ENCODE peak calls at places on chromosomes 7 and 10, in seven cellular contexts. N, B, D, C, G, E and L are unnamed samples.
A peak's percentile ranks its signal among the peaks of the same experiment; 100 is the strongest.

GRCh38 chr10:625335-625699 is 64.2 kb downstream of the DIP2C start:
- DNase-seq in N (no peak), C (peak; percentile 63), E (no peak), B (no peak), D (peak; percentile 88), G (no peak), L (no peak)

GRCh38 chr10:22685926-22686325 is 28.5 kb downstream of the PIP4K2A start:
- DNase-seq in B (no peak), G (no peak), N (no peak), D (no peak), E (peak; percentile 18), C (no peak), L (no peak)

GRCh38 chr7:115475774-115476407 is 554.0 kb downstream of the MDFIC start:
- DNase-seq in B (no peak), D (no peak), E (no peak), N (no peak), C (peak; percentile 70), G (no peak), L (peak; percentile 23)

GRCh38 chr10:69004821-69005220 is 16.2 kb downstream of the KIFBP start:
- DNase-seq in E (peak; percentile 61), B (peak; percentile 18), C (peak; percentile 13), G (peak; percentile 78), D (no peak), N (no peak), L (no peak)

GRCh38 chr7:17940302-17941170 is at the start of gene SNX13:
- DNase-seq in B (peak; percentile 78), D (peak; percentile 97), G (peak; percentile 99), E (peak; percentile 95), N (peak; percentile 91), C (peak; percentile 98), L (peak; percentile 92)

GRCh38 chr7:100552532-100552931 is 13.5 kb downstream of the AGFG2 start:
- DNase-seq in E (no peak), C (no peak), D (no peak), N (no peak), B (no peak), G (no peak), L (no peak)

GRCh38 chr7:151189038-151189437 is 2.0 kb upstream of the ASB10 start:
- DNase-seq in B (no peak), N (no peak), G (no peak), E (no peak), D (no peak), C (no peak), L (no peak)

GRCh38 chr7:116713918-116714317 is 41.9 kb downstream of the MET start:
- DNase-seq in G (peak; percentile 78), N (no peak), B (no peak), D (no peak), E (no peak), C (no peak), L (no peak)

GRCh38 chr7:96314402-96315108 is 7.3 kb downstream of the SLC25A13 start:
- DNase-seq in B (no peak), G (peak; percentile 7), N (no peak), C (peak; percentile 19), E (no peak), D (no peak), L (no peak)

GRCh38 chr7:128091106-128091505 is 59.9 kb upstream of the LRRC4 start:
- DNase-seq in N (no peak), G (peak; percentile 41), C (no peak), D (no peak), E (no peak), B (no peak), L (no peak)

GRCh38 chr10:12488626-12489025 is 139.3 kb downstream of the CAMK1D start:
- DNase-seq in E (no peak), D (no peak), B (no peak), G (no peak), C (no peak), N (no peak), L (no peak)

GRCh38 chr7:44218418-44219201 is 17.8 kb downstream of the YKT6 start:
- DNase-seq in E (no peak), D (peak; percentile 52), C (peak; percentile 88), B (no peak), N (peak; percentile 79), G (no peak), L (no peak)

GRCh38 chr7:24407965-24408364 is 124.0 kb downstream of the NPY start:
- DNase-seq in C (no peak), B (no peak), E (no peak), D (no peak), N (no peak), G (no peak), L (no peak)

GRCh38 chr10:96512997-96513685 is 585 bp downstream of the TLL2 start:
- DNase-seq in G (peak; percentile 63), B (no peak), D (peak; percentile 76), C (peak; percentile 55), E (peak; percentile 21), N (no peak), L (peak; percentile 24)
- H3K9ac ChIP-seq in G (peak overlapping the region; percentile 13), B (peak overlapping the region; percentile 44), D (no peak overlapping the region), C (no peak overlapping the region), E (no peak overlapping the region), N (no peak overlapping the region), L (peak overlapping the region; percentile 12)

DNA sequence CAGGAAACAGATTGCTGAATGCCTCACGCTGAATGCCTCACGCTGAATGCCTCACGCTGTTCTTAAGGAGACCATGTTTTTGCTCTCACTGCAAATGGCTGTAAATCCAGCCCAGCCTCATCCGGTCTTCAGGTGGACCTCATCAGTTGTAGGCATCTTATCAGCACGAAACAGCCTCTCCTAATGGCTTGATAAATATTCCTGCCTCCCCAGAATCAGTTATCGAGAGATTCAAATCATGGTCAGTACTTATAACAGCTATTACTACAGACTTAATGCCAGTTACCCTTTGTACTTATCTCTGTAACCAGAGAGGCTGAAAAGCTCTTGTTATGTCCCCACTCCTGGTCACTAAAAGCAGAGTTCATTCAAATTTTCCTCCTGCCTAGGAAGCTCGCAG is 290.7 kb downstream of the FZD1 start:
- DNase-seq in B (no peak), G (no peak), N (no peak), C (peak; percentile 50), E (peak; percentile 31), D (no peak), L (no peak)
- H3K27ac ChIP-seq in B (no peak overlapping the region), G (no peak overlapping the region), N (no peak overlapping the region), C (no peak overlapping the region), E (no peak overlapping the region), D (no peak overlapping the region), L (no peak overlapping the region)

GRCh38 chr7:1085910-1086421 is 1.9 kb upstream of the GPER1 start:
- DNase-seq in C (no peak), E (peak; percentile 44), D (peak; percentile 74), B (no peak), G (peak; percentile 64), N (no peak), L (no peak)

GRCh38 chr7:1083729-1084657 is 3.9 kb upstream of the GPER1 start:
- DNase-seq in G (no peak), D (peak; percentile 84), B (no peak), E (peak; percentile 22), N (no peak), C (no peak), L (peak; percentile 88)

GRCh38 chr7:1086588-1087461 is 1.1 kb upstream of the GPER1 start:
- DNase-seq in C (peak; percentile 85), N (peak; percentile 93), D (peak; percentile 87), G (peak; percentile 81), E (peak; percentile 73), B (peak; percentile 34), L (peak; percentile 85)

GRCh38 chr7:1087462-1087809 is 477 bp upstream of the GPER1 start:
- DNase-seq in G (peak; percentile 75), C (no peak), D (no peak), E (no peak), B (no peak), N (no peak), L (no peak)

DNA sequence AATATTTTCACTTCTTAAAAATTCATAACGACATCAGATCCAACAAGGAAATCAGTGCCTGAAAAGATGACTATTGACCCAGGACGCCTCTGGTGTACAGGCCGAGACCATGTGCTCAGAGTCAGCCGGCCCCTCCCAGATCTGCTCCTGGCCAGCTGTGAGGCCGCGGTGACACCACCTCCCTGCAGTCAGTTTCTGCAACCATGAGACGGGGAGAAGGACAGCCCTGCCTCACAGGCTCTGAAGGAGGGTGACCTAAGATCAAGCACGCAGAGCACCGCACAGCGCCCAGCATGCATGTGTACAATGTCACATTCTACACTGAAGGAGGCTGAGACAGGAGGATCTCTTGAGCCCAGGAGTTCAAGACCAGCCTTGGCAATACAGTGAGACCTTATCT is 2.6 kb upstream of the GPER1 start:
- DNase-seq in B (no peak), C (no peak), E (no peak), D (no peak), G (no peak), N (no peak), L (no peak)
- H3K9ac ChIP-seq in B (no peak overlapping the region), C (no peak overlapping the region), E (no peak overlapping the region), D (no peak overlapping the region), G (no peak overlapping the region), N (no peak overlapping the region), L (no peak overlapping the region)

GRCh38 chr10:120474956-120475355 is 17.9 kb downstream of the PLPP4 start:
- DNase-seq in E (no peak), C (no peak), G (no peak), N (no peak), B (no peak), D (no peak), L (no peak)

GRCh38 chr10:120475844-120476791 is 19.1 kb downstream of the PLPP4 start:
- DNase-seq in D (no peak), E (no peak), G (peak; percentile 30), B (no peak), N (peak; percentile 19), C (no peak), L (no peak)

GRCh38 chr10:120478401-120478800 is 21.4 kb downstream of the PLPP4 start:
- DNase-seq in N (no peak), B (no peak), G (no peak), D (no peak), C (no peak), E (no peak), L (no peak)

GRCh38 chr10:120477723-120478270 is 20.8 kb downstream of the PLPP4 start:
- DNase-seq in D (no peak), C (no peak), G (peak; percentile 71), N (peak; percentile 34), B (no peak), E (peak; percentile 40), L (no peak)

DNA sequence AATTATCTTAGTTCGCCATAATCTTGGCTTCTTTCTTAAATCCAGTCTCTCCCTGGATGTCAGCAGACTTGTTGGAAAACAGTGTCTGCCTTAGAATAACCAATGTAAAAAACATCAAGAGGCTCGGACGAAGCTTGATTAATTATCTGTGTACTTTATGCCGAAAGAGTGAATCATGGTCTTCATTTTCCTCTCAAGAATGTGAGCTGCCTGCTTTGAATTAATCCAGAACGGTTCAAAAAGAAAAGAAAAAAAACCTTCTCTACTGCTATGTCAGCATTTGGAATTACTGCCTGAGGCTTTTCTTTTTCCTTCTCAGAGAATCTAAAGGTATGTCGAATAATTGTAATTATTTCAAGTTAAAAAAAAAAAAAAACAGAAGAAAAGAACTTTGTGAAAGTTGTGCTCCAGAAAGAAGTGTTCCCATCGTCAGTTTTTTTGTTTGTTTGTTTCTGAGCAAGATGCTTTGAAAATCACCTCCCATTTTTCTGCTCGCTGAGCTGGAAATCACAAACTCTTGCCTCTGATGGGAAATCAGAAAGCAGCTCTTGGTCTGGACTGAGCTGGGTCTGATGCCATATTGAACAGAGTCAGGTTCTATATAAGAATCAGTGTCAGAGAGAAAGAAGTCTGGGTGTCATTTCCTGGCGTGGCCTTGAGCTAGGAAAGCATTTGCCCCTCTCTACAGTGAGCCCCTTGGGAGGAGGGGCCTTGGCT is 20.1 kb downstream of the PLPP4 start:
- DNase-seq in D (no peak), G (peak; percentile 86), E (no peak), N (no peak), B (no peak), C (no peak), L (no peak)
- H3K27ac ChIP-seq in D (no peak overlapping the region), G (peak overlapping the region; percentile 78), E (peak overlapping the region; percentile 51), N (no peak overlapping the region), B (no peak overlapping the region), C (no peak overlapping the region), L (no peak overlapping the region)